ENCODE peak calls at places on chromosomes 16 and 17, in four cellular contexts. G is K562, S is WTC11, B is HepG2. T is an unnamed sample.

GRCh38 chr17:31687505-31688126 is 171.4 kb downstream of the COPRS start:
- DNase-seq in G (no peak), S (no peak), B (no peak), T (no peak)

GRCh38 chr17:28141333-28141732 is 98.9 kb downstream of the NLK start:
- DNase-seq in G (no peak), S (no peak), B (no peak), T (peak)

GRCh38 chr17:18145811-18146210 is 37.3 kb downstream of the MYO15A start:
- DNase-seq in G (no peak), S (no peak), B (no peak), T (no peak)

GRCh38 chr16:57315401-57315800 is 30.9 kb upstream of the PLLP start:
- DNase-seq in G (peak), S (no peak), B (no peak), T (no peak)

GRCh38 chr17:42784361-42784760 is 4.0 kb downstream of the WNK4 start:
- DNase-seq in G (no peak), S (no peak), B (no peak), T (no peak)

GRCh38 chr17:55290721-55291507 is 26.2 kb downstream of the HLF start:
- DNase-seq in G (no peak), S (no peak), B (no peak), T (no peak)

GRCh38 chr16:53061701-53062159 is 6.9 kb downstream of the CHD9 start:
- DNase-seq in G (no peak), S (no peak), B (peak), T (no peak)

GRCh38 chr17:28406478-28406824 is 439 bp upstream of the SLC46A1 start:
- DNase-seq in G (no peak), S (no peak), B (no peak), T (no peak)

GRCh38 chr17:55210292-55210691 is 54.5 kb upstream of the HLF start:
- DNase-seq in G (no peak), S (no peak), B (no peak), T (no peak)

GRCh38 chr16:3797904-3798811 is 80.8 kb upstream of the TRAP1 start:
- DNase-seq in G (peak), S (no peak), B (no peak), T (no peak)

GRCh38 chr17:41098476-41098875 is 534 bp upstream of the KRTAP4-8 start:
- DNase-seq in G (no peak), S (no peak), B (no peak), T (no peak)

GRCh38 chr17:40905370-40905769 is 20.3 kb upstream of the KRT20 start:
- DNase-seq in G (no peak), S (no peak), B (no peak), T (no peak)

DNA sequence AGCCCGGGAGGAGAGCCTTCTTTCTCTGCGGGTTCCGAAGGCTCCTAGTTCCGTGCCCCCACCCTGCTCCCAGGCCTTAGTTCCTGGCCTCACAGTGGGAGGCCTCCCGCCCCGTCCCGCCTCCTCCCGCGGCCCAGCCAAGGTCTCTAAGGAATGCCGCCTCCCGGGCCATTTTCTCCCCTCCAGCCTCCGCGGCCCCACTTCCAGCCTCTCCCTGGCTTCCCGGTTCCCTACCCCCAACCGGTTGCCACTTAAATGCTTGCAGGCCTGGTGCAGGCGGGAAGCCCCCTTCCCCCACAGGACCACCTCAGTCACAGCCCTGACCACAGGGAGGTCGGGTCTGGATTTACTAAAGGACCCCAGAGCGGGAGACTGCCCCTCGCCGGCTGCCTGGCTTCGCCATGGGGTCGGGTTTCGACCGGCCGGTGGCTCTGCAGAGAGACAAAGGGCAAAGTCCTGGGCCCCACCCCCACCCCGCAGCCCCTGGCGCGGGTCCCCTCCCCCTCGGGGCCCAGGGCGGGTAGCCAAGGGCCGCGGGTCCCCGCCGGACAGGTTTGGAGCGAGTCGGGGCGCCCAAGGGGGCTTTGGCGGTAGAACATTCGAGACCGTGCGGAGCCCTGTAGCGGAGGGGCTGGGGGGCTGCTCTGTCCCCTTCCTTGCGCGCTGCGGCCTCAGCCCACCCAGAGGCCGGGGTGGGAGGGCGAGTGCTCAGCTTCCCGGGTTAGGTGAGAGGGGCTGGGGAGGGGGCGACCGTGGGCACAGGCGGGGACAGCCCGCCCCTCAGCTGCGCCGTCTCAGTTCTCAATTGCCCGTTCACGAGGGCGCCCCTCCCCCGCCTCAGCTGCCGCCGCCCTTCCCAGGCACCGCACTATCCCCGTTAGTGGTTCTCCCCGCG is 16.4 kb downstream of the IGF2BP1 start:
- DNase-seq in G (peak), S (peak), B (no peak), T (no peak)
- TF ChIP-seq ELF4 in G (no peak), S (no peak), B (no peak), T (no peak)

GRCh38 chr17:47277921-47278320 is 24.3 kb downstream of the ITGB3 start:
- DNase-seq in G (no peak), S (no peak), B (no peak), T (no peak)

GRCh38 chr17:47275245-47275984 is 21.8 kb downstream of the ITGB3 start:
- DNase-seq in G (peak), S (peak), B (no peak), T (peak)

GRCh38 chr17:47278561-47278960 is 24.9 kb downstream of the ITGB3 start:
- DNase-seq in G (no peak), S (peak), B (no peak), T (no peak)

GRCh38 chr17:47276444-47276843 is 22.8 kb downstream of the ITGB3 start:
- DNase-seq in G (no peak), S (no peak), B (no peak), T (no peak)

GRCh38 chr17:47276868-47277267 is 23.2 kb downstream of the ITGB3 start:
- DNase-seq in G (no peak), S (peak), B (peak), T (peak)
- TF ChIP-seq ELF4 in G (no peak), S (no peak), B (no peak), T (no peak)

DNA sequence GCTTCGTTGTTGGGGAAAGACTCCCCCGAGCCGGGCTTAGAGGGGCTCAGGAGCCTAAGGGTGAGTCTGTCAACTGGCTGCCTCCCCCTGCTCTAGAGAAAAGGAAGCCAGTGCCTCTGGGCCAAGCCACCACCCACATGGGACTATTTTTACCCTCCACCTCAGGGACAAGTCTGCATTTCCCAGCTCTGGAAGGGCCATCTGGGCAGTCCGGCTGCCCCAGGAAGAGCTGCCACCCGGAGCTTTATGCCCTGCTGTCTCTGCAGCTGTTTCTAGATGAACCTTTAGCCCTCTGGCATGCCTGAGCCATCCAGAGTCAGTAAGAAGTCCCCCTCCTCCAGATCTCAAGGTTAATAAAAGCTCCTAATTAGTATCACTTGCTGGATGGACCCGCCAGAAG is 5.3 kb upstream of the RPRML start:
- DNase-seq in G (no peak), S (no peak), B (no peak), T (no peak)
- TF ChIP-seq ELF4 in G (no peak), S (no peak), B (no peak), T (no peak)

DNA sequence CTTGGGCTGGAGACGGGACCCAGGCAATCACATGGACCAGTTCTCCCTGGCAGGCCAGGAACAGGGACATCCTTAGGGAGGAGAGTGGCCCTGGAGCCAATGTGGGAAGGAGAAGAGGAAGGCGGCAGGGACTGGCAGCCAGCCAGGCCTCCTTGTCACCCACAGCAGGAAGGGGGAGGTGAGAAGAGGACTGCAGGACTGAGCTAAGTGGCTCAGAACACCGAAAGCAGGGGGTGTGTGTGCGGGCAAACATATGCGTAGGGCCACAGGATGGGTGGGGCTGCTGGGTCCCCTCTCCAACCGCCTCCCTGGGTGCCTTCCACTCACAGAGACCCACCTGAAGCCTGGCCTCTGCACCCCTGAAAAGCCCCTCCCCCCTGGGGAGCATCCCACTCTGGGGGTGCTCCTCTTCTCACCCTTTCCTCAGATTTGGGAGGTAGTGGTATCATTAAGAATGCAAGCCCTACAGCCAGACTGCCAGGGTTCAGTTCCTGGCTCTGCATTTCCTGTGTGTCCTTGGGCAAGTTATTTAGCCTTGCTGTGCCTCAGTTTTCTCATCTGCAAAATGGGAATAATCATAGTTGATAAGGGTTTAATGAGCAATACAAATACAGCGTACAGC is 8.1 kb downstream of the PNMT start:
- DNase-seq in G (peak), S (no peak), B (no peak), T (no peak)
- TF ChIP-seq ELF4 in G (no peak), S (no peak), B (no peak), T (no peak)

DNA sequence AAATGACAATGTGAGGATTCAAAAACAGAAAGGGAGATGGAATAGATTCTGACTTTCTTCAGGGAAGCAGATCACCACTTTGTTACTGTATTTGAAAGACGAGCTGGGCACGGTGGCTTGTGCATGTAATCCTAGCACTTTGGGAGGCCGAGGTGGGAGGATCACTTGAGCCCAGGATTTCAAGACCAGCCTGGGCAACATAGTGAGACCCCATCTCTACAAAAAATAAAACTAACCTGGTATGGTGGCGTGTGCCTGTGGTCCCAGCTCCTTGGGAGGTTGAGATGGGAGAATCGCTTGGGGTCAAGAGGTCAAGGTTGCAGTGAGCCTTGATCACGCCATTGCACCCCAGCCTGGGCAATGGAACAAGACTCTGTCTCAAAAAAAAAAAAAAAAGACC is 34.0 kb downstream of the PIGL start:
- DNase-seq in G (no peak), S (no peak), B (no peak), T (no peak)
- TF ChIP-seq ELF4 in G (no peak), S (no peak), B (no peak), T (no peak)

DNA sequence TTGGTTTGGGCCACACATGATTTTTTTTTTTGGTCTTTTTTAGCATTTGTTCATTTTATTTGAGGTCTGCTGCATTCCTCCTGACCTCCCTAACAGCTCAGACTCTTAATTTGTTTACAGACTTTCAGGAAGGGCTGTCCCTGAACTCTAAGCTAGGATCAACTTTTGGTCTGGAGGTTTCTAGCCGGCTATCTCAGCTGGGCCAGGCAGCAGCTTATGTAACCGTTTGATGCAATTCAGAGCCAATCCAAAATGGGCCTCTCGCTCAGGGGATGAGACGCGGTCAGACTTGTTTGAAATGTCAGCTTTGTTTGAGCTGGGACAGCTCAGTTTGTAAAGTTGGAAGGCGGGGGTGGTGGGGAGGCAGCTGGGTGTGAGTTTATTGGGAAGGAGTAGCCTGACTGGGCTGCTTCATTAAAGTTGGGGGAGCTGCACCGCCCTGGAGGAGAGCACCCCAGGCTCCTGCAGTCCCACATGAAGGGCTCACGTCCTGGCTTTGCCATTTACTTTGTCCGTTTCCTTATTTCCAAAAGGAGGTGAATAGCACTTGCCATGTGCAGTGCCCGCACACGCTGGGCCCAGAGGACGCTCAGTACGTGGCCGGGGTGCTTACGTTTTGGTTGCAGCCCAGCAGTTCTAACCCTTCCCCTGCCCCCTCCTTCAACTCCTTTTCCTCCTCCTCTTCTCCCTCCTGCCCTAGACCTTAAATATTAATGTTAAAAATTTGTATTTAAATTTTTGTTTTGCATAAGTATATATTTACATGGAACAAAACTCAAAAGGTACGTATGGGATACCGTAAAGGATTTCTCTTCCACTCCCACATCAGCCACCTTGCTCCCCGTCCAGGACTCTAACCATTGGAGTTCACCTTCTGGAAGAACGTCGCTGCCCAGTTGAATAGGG is 121.2 kb downstream of the SNX29 start:
- DNase-seq in G (no peak), S (no peak), B (peak), T (no peak)
- TF ChIP-seq ELF4 in G (no peak), S (no peak), B (no peak), T (no peak)

T was measured in HEK293T.